ENCODE peak calls at places on chromosomes 11 and 22, in five cellular contexts. W is left ventricle myocardium superior; O is AG04449; Z is CD8-positive, alpha-beta memory T cell; J is activated CD8-positive, alpha-beta memory T cell treated with anti-CD3 and anti-CD28 coated beads, Interleukin-2, amount 10 ng/mL, durations not matched to agents 7 days and 5 days. R is an unnamed sample.
A peak's percentile ranks its signal among the peaks of the same experiment; 100 is the strongest.

GRCh38 chr11:11947825-11948224 is 60.6 kb downstream of the DKK3 start:
- DNase-seq in W (no peak), O (no peak), Z (no peak), J (no peak), R (no peak)

GRCh38 chr22:18088825-18089568 is 11.2 kb downstream of the PEX26 start:
- DNase-seq in W (no peak), O (no peak), Z (no peak), J (no peak), R (no peak)

GRCh38 chr22:43905681-43906080 is 13.9 kb upstream of the PNPLA5 start:
- DNase-seq in W (no peak), O (no peak), Z (no peak), J (no peak), R (no peak)

GRCh38 chr11:83933008-83933407 is 646.8 kb upstream of the CCDC90B start:
- DNase-seq in W (no peak), O (no peak), Z (no peak), J (no peak), R (no peak)

GRCh38 chr11:77215106-77215505 is 86.4 kb downstream of the GDPD4 start:
- DNase-seq in W (no peak), O (no peak), Z (no peak), J (no peak), R (no peak)

GRCh38 chr22:40894417-40894816 is 32.5 kb upstream of the DNAJB7 start:
- DNase-seq in W (no peak), O (no peak), Z (no peak), J (no peak), R (no peak)

GRCh38 chr22:30206964-30207363 is 39.6 kb downstream of the LIF start:
- DNase-seq in W (peak; percentile 38), O (peak; percentile 80), Z (no peak), J (no peak), R (no peak)

GRCh38 chr22:37242395-37242918 is 1.6 kb downstream of the RAC2 start:
- DNase-seq in W (peak; percentile 61), O (no peak), Z (peak; percentile 85), J (peak; percentile 99), R (no peak)

GRCh38 chr11:20739004-20739612 is 69.7 kb downstream of the NELL1 start:
- DNase-seq in W (no peak), O (no peak), Z (no peak), J (no peak), R (no peak)

R was measured in neural crest cell.